ENCODE peak calls at places on chromosomes 7 and 10, in seven cellular contexts. C is WTC11, P is fibroblast of villous mesenchyme, H is AG09319, S is GM23338, F is GM13977, N is testis. I is an unnamed sample.

GRCh38 chr7:38187794-38188472 is 9.9 kb downstream of the STARD3NL start:
- DNase-seq in C (no peak), P (no peak), H (no peak), S (no peak), F (peak), N (no peak), I (no peak)

GRCh38 chr7:123198111-123198510 is 1.7 kb downstream of the SLC13A1 start:
- DNase-seq in C (no peak), P (no peak), H (no peak), S (no peak), F (no peak), N (no peak), I (no peak)

GRCh38 chr7:40622830-40623507 is 488.2 kb downstream of the SUGCT start:
- DNase-seq in C (no peak), P (no peak), H (peak), S (no peak), F (no peak), N (no peak), I (no peak)

GRCh38 chr10:101130984-101131961 is at the start of gene TLX1:
- DNase-seq in C (peak), P (no peak), H (no peak), S (peak), F (peak), N (no peak), I (no peak)

GRCh38 chr10:6579904-6580278 is at the start of gene PRKCQ:
- DNase-seq in C (peak), P (peak), H (no peak), S (peak), F (no peak), N (peak), I (no peak)

GRCh38 chr10:77943086-77943901 is 16.7 kb upstream of the DLG5 start:
- DNase-seq in C (no peak), P (peak), H (no peak), S (peak), F (no peak), N (no peak), I (no peak)

GRCh38 chr7:140059288-140060242 is 3.2 kb downstream of the PARP12 start:
- DNase-seq in C (no peak), P (peak), H (peak), S (no peak), F (no peak), N (peak), I (no peak)

GRCh38 chr10:124500767-124501166 is 39.1 kb downstream of the LHPP start:
- DNase-seq in C (no peak), P (no peak), H (no peak), S (no peak), F (no peak), N (no peak), I (no peak)

GRCh38 chr10:62153191-62153590 is 115.5 kb downstream of the RTKN2 start:
- DNase-seq in C (no peak), P (peak), H (peak), S (no peak), F (no peak), N (no peak), I (no peak)

GRCh38 chr7:21671859-21672258 is 129.0 kb downstream of the DNAH11 start:
- DNase-seq in C (no peak), P (no peak), H (no peak), S (no peak), F (peak), N (no peak), I (no peak)

GRCh38 chr7:133191787-133192186 is 61.1 kb upstream of the EXOC4 start:
- DNase-seq in C (no peak), P (no peak), H (no peak), S (no peak), F (no peak), N (no peak), I (no peak)

GRCh38 chr10:49254556-49255318 is 44.2 kb upstream of the C10orf71 start:
- DNase-seq in C (no peak), P (no peak), H (no peak), S (no peak), F (no peak), N (no peak), I (no peak)

GRCh38 chr7:105978035-105978434 is 15.0 kb downstream of the CDHR3 start:
- DNase-seq in C (no peak), P (no peak), H (no peak), S (no peak), F (no peak), N (peak), I (no peak)

GRCh38 chr10:17227367-17228080 is 517 bp upstream of the VIM start:
- DNase-seq in C (no peak), P (no peak), H (no peak), S (peak), F (peak), N (no peak), I (no peak)

GRCh38 chr10:101588879-101589278 is 758 bp downstream of the DPCD start:
- DNase-seq in C (no peak), P (peak), H (no peak), S (no peak), F (no peak), N (no peak), I (no peak)

GRCh38 chr7:16792299-16792698 is 12.5 kb downstream of the AGR2 start:
- DNase-seq in C (no peak), P (no peak), H (no peak), S (no peak), F (no peak), N (no peak), I (no peak)

GRCh38 chr10:12934777-12935176 is 66.7 kb downstream of the CCDC3 start:
- DNase-seq in C (no peak), P (peak), H (no peak), S (no peak), F (no peak), N (no peak), I (no peak)

GRCh38 chr7:34373940-34374339 is 284.1 kb upstream of the NPSR1 start:
- DNase-seq in C (no peak), P (no peak), H (no peak), S (no peak), F (no peak), N (no peak), I (no peak)

GRCh38 chr7:144255471-144255897 is 9.1 kb downstream of the OR2A7 start:
- DNase-seq in C (peak), P (no peak), H (no peak), S (peak), F (no peak), N (no peak), I (no peak)

GRCh38 chr7:12942599-12942998 is 255.2 kb downstream of the ARL4A start:
- DNase-seq in C (no peak), P (peak), H (no peak), S (no peak), F (no peak), N (no peak), I (no peak)

GRCh38 chr10:12448729-12449391 is 99.5 kb downstream of the CAMK1D start:
- DNase-seq in C (no peak), P (peak), H (peak), S (no peak), F (peak), N (peak), I (peak)

DNA sequence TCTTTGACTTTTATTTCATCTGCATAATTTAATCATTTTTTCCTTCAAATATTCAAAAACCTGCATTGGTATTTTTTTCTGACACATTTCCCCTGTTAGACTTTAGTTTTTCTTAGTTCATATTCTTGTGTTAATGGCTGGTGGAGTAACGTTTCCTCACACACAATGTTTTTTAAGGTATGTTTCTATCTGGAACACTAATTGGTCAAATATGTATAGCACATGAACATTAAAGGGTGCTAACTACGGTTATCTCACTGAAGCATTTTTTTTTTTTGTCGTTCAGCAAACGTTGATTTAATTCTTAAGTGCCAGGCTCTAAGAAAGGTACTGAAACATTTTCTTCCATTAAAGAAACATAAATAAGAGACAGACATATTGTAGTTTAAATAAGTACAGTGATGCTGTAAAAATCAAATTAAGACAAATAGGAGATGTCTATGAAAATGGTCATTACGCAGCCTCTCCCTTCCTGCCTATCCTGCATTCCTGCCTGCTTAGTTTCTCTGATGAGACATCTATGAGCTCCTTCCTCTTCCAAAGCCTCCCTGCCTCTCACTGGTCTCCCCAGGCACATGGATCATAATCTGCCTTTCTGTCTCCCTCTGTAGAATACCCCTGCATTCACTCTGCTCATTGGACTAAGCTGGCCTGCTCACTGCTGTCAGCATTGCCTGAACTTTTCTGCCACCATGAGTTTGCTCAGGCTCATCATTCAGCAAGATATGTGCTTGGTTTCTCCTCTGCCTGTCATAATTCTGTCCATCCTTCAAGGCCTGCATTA is 87.9 kb downstream of the PTPRZ1 start:
- DNase-seq in C (no peak), P (peak), H (peak), S (no peak), F (no peak), N (no peak), I (no peak)
- TF ChIP-seq CTCF in C (no peak), P (no peak), H (no peak), S (peak), F (no peak), N (no peak), I (no peak)

DNA sequence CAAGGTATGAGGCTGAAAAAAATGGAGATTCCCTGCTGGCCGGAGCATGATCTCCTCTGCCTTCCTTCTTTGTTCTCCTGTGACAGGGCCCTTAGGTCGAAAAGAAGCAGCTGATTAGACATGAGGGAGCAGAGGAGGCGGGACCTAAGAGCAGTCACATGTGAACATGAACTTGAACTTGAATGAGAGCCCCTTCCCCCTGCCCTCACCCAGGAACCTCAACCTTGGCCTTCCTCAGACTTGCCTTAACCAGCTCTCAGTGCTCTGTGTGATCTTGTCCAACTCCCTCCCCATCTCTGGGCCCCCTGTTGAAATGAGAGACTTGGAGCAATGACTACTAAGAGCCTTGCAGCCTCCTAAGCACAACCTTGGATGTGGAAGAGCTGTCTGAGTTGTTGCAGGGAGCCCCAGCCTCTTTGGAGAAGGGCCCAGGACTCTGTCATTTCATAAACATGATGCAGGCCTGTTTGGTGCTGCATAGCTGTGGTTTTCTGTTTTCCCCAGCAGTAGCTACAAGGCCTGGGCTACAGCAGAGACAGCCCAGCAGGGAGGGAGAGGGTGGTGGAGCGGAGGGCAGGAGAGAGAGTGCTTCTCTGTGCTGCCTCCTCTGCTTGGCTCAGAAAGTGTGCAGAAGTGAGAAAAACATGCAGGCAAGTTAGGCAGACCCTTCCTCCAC is 124.0 kb upstream of the ZMIZ1 start:
- DNase-seq in C (no peak), P (peak), H (peak), S (no peak), F (no peak), N (peak), I (no peak)
- TF ChIP-seq CTCF in C (no peak), P (no peak), H (peak), S (no peak), F (no peak), N (no peak), I (no peak)

GRCh38 chr10:71970331-71970730 is 6.1 kb downstream of the CHST3 start:
- DNase-seq in C (peak), P (peak), H (no peak), S (peak), F (no peak), N (peak), I (no peak)
- TF ChIP-seq CTCF in C (no peak), P (peak), H (peak), S (peak), F (peak), N (no peak), I (no peak)

GRCh38 chr7:136105191-136105590 is 128.0 kb upstream of the MTPN start:
- DNase-seq in C (no peak), P (no peak), H (no peak), S (no peak), F (no peak), N (no peak), I (no peak)

GRCh38 chr7:136102881-136103280 is 125.7 kb upstream of the MTPN start:
- DNase-seq in C (no peak), P (no peak), H (no peak), S (no peak), F (no peak), N (no peak), I (no peak)

GRCh38 chr7:136103545-136104268 is 126.5 kb upstream of the MTPN start:
- DNase-seq in C (no peak), P (no peak), H (no peak), S (no peak), F (no peak), N (no peak), I (no peak)

GRCh38 chr7:136104269-136104603 is 127.1 kb upstream of the MTPN start:
- DNase-seq in C (no peak), P (no peak), H (no peak), S (no peak), F (no peak), N (peak), I (no peak)
- TF ChIP-seq CTCF in C (no peak), P (no peak), H (no peak), S (no peak), F (no peak), N (no peak), I (no peak)

GRCh38 chr10:21173433-21173963 is 276.4 kb upstream of the NEBL start:
- DNase-seq in C (no peak), P (no peak), H (no peak), S (peak), F (no peak), N (no peak), I (no peak)
- TF ChIP-seq CTCF in C (no peak), P (no peak), H (no peak), S (no peak), F (no peak), N (no peak), I (no peak)

DNA sequence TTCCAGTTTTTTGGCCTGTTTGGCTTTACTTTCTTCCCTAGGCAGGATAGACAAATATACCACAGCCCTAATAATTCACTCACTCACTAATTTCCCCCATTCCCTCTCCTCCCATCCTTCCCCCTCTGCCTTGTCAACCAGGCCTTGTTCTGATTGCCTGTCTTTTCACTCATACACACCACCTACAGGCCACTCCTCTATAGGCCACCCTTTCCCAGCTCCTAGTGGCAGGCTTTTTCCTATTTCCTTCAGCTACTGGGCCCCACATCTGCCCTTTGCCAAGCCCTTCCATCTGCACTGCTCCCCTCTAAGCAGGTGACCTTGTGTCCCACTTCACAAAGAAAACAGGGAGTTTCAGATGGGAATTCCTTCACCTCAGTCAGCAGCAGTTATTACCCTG is 59.8 kb upstream of the MSRB2 start:
- DNase-seq in C (peak), P (no peak), H (no peak), S (peak), F (no peak), N (no peak), I (no peak)
- TF ChIP-seq CTCF in C (peak), P (peak), H (no peak), S (peak), F (no peak), N (no peak), I (no peak)

GRCh38 chr7:46152671-46153070 is 231.6 kb upstream of the IGFBP3 start:
- DNase-seq in C (no peak), P (no peak), H (no peak), S (peak), F (no peak), N (no peak), I (no peak)
- TF ChIP-seq CTCF in C (no peak), P (no peak), H (no peak), S (peak), F (no peak), N (no peak), I (no peak)

DNA sequence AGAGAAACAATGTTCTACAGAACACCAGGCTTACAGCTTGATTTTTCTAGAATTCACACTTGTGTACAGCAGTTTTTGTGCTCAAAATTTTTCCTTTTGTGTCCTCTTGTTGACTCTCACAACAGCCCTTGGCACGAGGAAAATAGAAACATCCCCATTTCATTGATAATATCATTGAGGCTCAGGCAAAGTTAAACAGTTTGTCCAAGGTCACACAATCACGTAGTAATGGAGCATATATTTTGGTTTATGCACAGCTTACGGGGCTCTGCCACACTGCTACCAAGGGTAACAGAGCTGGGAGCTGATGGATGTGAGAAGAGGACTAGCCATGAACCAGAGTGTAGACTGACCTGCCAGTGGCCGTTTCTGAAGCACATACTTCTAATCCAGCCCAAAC is 292.0 kb downstream of the FZD1 start:
- DNase-seq in C (no peak), P (no peak), H (no peak), S (no peak), F (no peak), N (no peak), I (no peak)
- TF ChIP-seq CTCF in C (no peak), P (no peak), H (no peak), S (no peak), F (no peak), N (no peak), I (no peak)

I was measured in CD14-positive monocyte.